ENCODE peak calls at places on chromosomes 1 and 21, in eight cellular contexts. One of them, this sample, is unnamed.

GRCh38 chr1:226609836-226610455 is 61.4 kb downstream of the STUM start:
- DNase-seq in CD4-positive, alpha-beta T cell: no peak
- DNase-seq in activated T-helper 1 cell treated with anti-CD3 and anti-CD28 coated beads, Interleukin-2, amount 50 U/mL, for 16 hours: no peak
- DNase-seq in cardiac fibroblast: peak
- DNase-seq in stimulated activated CD4-positive, alpha-beta T cell treated with anti-CD3 and anti-CD28 coated beads, Interleukin-15, amount 100 ng/mL, for 24 hours: no peak
- DNase-seq in HCT116: no peak
- DNase-seq in A549: no peak
- DNase-seq in DMS53: no peak
- DNase-seq in this sample: no peak

GRCh38 chr1:99707535-99708142 is 58.8 kb downstream of the FRRS1 start:
- DNase-seq in CD4-positive, alpha-beta T cell: peak
- DNase-seq in activated T-helper 1 cell treated with anti-CD3 and anti-CD28 coated beads, Interleukin-2, amount 50 U/mL, for 16 hours: no peak
- DNase-seq in cardiac fibroblast: peak
- DNase-seq in stimulated activated CD4-positive, alpha-beta T cell treated with anti-CD3 and anti-CD28 coated beads, Interleukin-15, amount 100 ng/mL, for 24 hours: peak
- DNase-seq in HCT116: peak
- DNase-seq in A549: peak
- DNase-seq in DMS53: peak
- DNase-seq in this sample: no peak

GRCh38 chr1:13892671-13893325 is 192.8 kb downstream of the PRDM2 start:
- DNase-seq in CD4-positive, alpha-beta T cell: no peak
- DNase-seq in activated T-helper 1 cell treated with anti-CD3 and anti-CD28 coated beads, Interleukin-2, amount 50 U/mL, for 16 hours: no peak
- DNase-seq in cardiac fibroblast: peak
- DNase-seq in stimulated activated CD4-positive, alpha-beta T cell treated with anti-CD3 and anti-CD28 coated beads, Interleukin-15, amount 100 ng/mL, for 24 hours: peak
- DNase-seq in HCT116: no peak
- DNase-seq in A549: no peak
- DNase-seq in DMS53: no peak
- DNase-seq in this sample: no peak

GRCh38 chr1:9315411-9316079 is 22.9 kb downstream of the SPSB1 start:
- DNase-seq in CD4-positive, alpha-beta T cell: no peak
- DNase-seq in activated T-helper 1 cell treated with anti-CD3 and anti-CD28 coated beads, Interleukin-2, amount 50 U/mL, for 16 hours: peak
- DNase-seq in cardiac fibroblast: peak
- DNase-seq in stimulated activated CD4-positive, alpha-beta T cell treated with anti-CD3 and anti-CD28 coated beads, Interleukin-15, amount 100 ng/mL, for 24 hours: peak
- DNase-seq in HCT116: no peak
- DNase-seq in A549: no peak
- DNase-seq in DMS53: peak
- DNase-seq in this sample: no peak

GRCh38 chr1:181101581-181102226 is 13.2 kb downstream of the IER5 start:
- DNase-seq in CD4-positive, alpha-beta T cell: no peak
- DNase-seq in activated T-helper 1 cell treated with anti-CD3 and anti-CD28 coated beads, Interleukin-2, amount 50 U/mL, for 16 hours: no peak
- DNase-seq in cardiac fibroblast: peak
- DNase-seq in stimulated activated CD4-positive, alpha-beta T cell treated with anti-CD3 and anti-CD28 coated beads, Interleukin-15, amount 100 ng/mL, for 24 hours: no peak
- DNase-seq in HCT116: no peak
- DNase-seq in A549: no peak
- DNase-seq in DMS53: peak
- DNase-seq in this sample: no peak

GRCh38 chr1:93661829-93662474 is 19.7 kb downstream of the BCAR3 start:
- DNase-seq in CD4-positive, alpha-beta T cell: no peak
- DNase-seq in activated T-helper 1 cell treated with anti-CD3 and anti-CD28 coated beads, Interleukin-2, amount 50 U/mL, for 16 hours: no peak
- DNase-seq in cardiac fibroblast: peak
- DNase-seq in stimulated activated CD4-positive, alpha-beta T cell treated with anti-CD3 and anti-CD28 coated beads, Interleukin-15, amount 100 ng/mL, for 24 hours: no peak
- DNase-seq in HCT116: no peak
- DNase-seq in A549: peak
- DNase-seq in DMS53: no peak
- DNase-seq in this sample: no peak

GRCh38 chr1:48619529-48619928 is 147.5 kb upstream of the SPATA6 start:
- DNase-seq in CD4-positive, alpha-beta T cell: no peak
- DNase-seq in activated T-helper 1 cell treated with anti-CD3 and anti-CD28 coated beads, Interleukin-2, amount 50 U/mL, for 16 hours: no peak
- DNase-seq in cardiac fibroblast: no peak
- DNase-seq in stimulated activated CD4-positive, alpha-beta T cell treated with anti-CD3 and anti-CD28 coated beads, Interleukin-15, amount 100 ng/mL, for 24 hours: no peak
- DNase-seq in HCT116: peak
- DNase-seq in A549: peak
- DNase-seq in DMS53: no peak
- DNase-seq in this sample: no peak

GRCh38 chr1:37776946-37777516 is 12.1 kb upstream of the EPHA10 start:
- DNase-seq in CD4-positive, alpha-beta T cell: no peak
- DNase-seq in activated T-helper 1 cell treated with anti-CD3 and anti-CD28 coated beads, Interleukin-2, amount 50 U/mL, for 16 hours: no peak
- DNase-seq in cardiac fibroblast: no peak
- DNase-seq in stimulated activated CD4-positive, alpha-beta T cell treated with anti-CD3 and anti-CD28 coated beads, Interleukin-15, amount 100 ng/mL, for 24 hours: peak
- DNase-seq in HCT116: no peak
- DNase-seq in A549: no peak
- DNase-seq in DMS53: no peak
- DNase-seq in this sample: no peak

GRCh38 chr1:6911229-6911941 is 126.1 kb downstream of the CAMTA1 start:
- DNase-seq in CD4-positive, alpha-beta T cell: no peak
- DNase-seq in activated T-helper 1 cell treated with anti-CD3 and anti-CD28 coated beads, Interleukin-2, amount 50 U/mL, for 16 hours: no peak
- DNase-seq in cardiac fibroblast: no peak
- DNase-seq in stimulated activated CD4-positive, alpha-beta T cell treated with anti-CD3 and anti-CD28 coated beads, Interleukin-15, amount 100 ng/mL, for 24 hours: no peak
- DNase-seq in HCT116: no peak
- DNase-seq in A549: no peak
- DNase-seq in DMS53: no peak
- DNase-seq in this sample: no peak

GRCh38 chr1:79151006-79151796 is 144.7 kb upstream of the ADGRL4 start:
- DNase-seq in CD4-positive, alpha-beta T cell: no peak
- DNase-seq in activated T-helper 1 cell treated with anti-CD3 and anti-CD28 coated beads, Interleukin-2, amount 50 U/mL, for 16 hours: no peak
- DNase-seq in cardiac fibroblast: peak
- DNase-seq in stimulated activated CD4-positive, alpha-beta T cell treated with anti-CD3 and anti-CD28 coated beads, Interleukin-15, amount 100 ng/mL, for 24 hours: no peak
- DNase-seq in HCT116: no peak
- DNase-seq in A549: no peak
- DNase-seq in DMS53: peak
- DNase-seq in this sample: no peak

GRCh38 chr1:10178602-10179407 is 31.6 kb upstream of the KIF1B start:
- DNase-seq in CD4-positive, alpha-beta T cell: no peak
- DNase-seq in activated T-helper 1 cell treated with anti-CD3 and anti-CD28 coated beads, Interleukin-2, amount 50 U/mL, for 16 hours: no peak
- DNase-seq in cardiac fibroblast: no peak
- DNase-seq in stimulated activated CD4-positive, alpha-beta T cell treated with anti-CD3 and anti-CD28 coated beads, Interleukin-15, amount 100 ng/mL, for 24 hours: no peak
- DNase-seq in HCT116: no peak
- DNase-seq in A549: no peak
- DNase-seq in DMS53: no peak
- DNase-seq in this sample: no peak

GRCh38 chr1:235307158-235308124 is 20.5 kb downstream of the ARID4B start:
- DNase-seq in CD4-positive, alpha-beta T cell: no peak
- DNase-seq in activated T-helper 1 cell treated with anti-CD3 and anti-CD28 coated beads, Interleukin-2, amount 50 U/mL, for 16 hours: no peak
- DNase-seq in cardiac fibroblast: no peak
- DNase-seq in stimulated activated CD4-positive, alpha-beta T cell treated with anti-CD3 and anti-CD28 coated beads, Interleukin-15, amount 100 ng/mL, for 24 hours: no peak
- DNase-seq in HCT116: no peak
- DNase-seq in A549: no peak
- DNase-seq in DMS53: no peak
- DNase-seq in this sample: no peak

GRCh38 chr1:100404816-100405215 is 52.5 kb downstream of the CDC14A start:
- DNase-seq in CD4-positive, alpha-beta T cell: no peak
- DNase-seq in activated T-helper 1 cell treated with anti-CD3 and anti-CD28 coated beads, Interleukin-2, amount 50 U/mL, for 16 hours: no peak
- DNase-seq in cardiac fibroblast: no peak
- DNase-seq in stimulated activated CD4-positive, alpha-beta T cell treated with anti-CD3 and anti-CD28 coated beads, Interleukin-15, amount 100 ng/mL, for 24 hours: no peak
- DNase-seq in HCT116: no peak
- DNase-seq in A549: no peak
- DNase-seq in DMS53: no peak
- DNase-seq in this sample: no peak

GRCh38 chr1:243748706-243749283 is 101.2 kb downstream of the AKT3 start:
- DNase-seq in CD4-positive, alpha-beta T cell: no peak
- DNase-seq in activated T-helper 1 cell treated with anti-CD3 and anti-CD28 coated beads, Interleukin-2, amount 50 U/mL, for 16 hours: no peak
- DNase-seq in cardiac fibroblast: peak
- DNase-seq in stimulated activated CD4-positive, alpha-beta T cell treated with anti-CD3 and anti-CD28 coated beads, Interleukin-15, amount 100 ng/mL, for 24 hours: no peak
- DNase-seq in HCT116: peak
- DNase-seq in A549: peak
- DNase-seq in DMS53: peak
- DNase-seq in this sample: peak

GRCh38 chr1:246005067-246005466 is 502.0 kb downstream of the SMYD3 start:
- DNase-seq in CD4-positive, alpha-beta T cell: no peak
- DNase-seq in activated T-helper 1 cell treated with anti-CD3 and anti-CD28 coated beads, Interleukin-2, amount 50 U/mL, for 16 hours: no peak
- DNase-seq in cardiac fibroblast: peak
- DNase-seq in stimulated activated CD4-positive, alpha-beta T cell treated with anti-CD3 and anti-CD28 coated beads, Interleukin-15, amount 100 ng/mL, for 24 hours: no peak
- DNase-seq in HCT116: no peak
- DNase-seq in A549: no peak
- DNase-seq in DMS53: no peak
- DNase-seq in this sample: no peak

GRCh38 chr1:9013824-9014223 is 12.4 kb downstream of the SLC2A7 start:
- DNase-seq in CD4-positive, alpha-beta T cell: no peak
- DNase-seq in activated T-helper 1 cell treated with anti-CD3 and anti-CD28 coated beads, Interleukin-2, amount 50 U/mL, for 16 hours: no peak
- DNase-seq in cardiac fibroblast: no peak
- DNase-seq in stimulated activated CD4-positive, alpha-beta T cell treated with anti-CD3 and anti-CD28 coated beads, Interleukin-15, amount 100 ng/mL, for 24 hours: no peak
- DNase-seq in HCT116: no peak
- DNase-seq in A549: no peak
- DNase-seq in DMS53: no peak
- DNase-seq in this sample: no peak

GRCh38 chr21:15850645-15851044 is 120.9 kb downstream of the USP25 start:
- DNase-seq in CD4-positive, alpha-beta T cell: no peak
- DNase-seq in activated T-helper 1 cell treated with anti-CD3 and anti-CD28 coated beads, Interleukin-2, amount 50 U/mL, for 16 hours: no peak
- DNase-seq in cardiac fibroblast: peak
- DNase-seq in stimulated activated CD4-positive, alpha-beta T cell treated with anti-CD3 and anti-CD28 coated beads, Interleukin-15, amount 100 ng/mL, for 24 hours: no peak
- DNase-seq in HCT116: no peak
- DNase-seq in A549: no peak
- DNase-seq in DMS53: peak
- DNase-seq in this sample: no peak

GRCh38 chr1:7594714-7595295 is 176.3 kb upstream of the VAMP3 start:
- DNase-seq in CD4-positive, alpha-beta T cell: no peak
- DNase-seq in activated T-helper 1 cell treated with anti-CD3 and anti-CD28 coated beads, Interleukin-2, amount 50 U/mL, for 16 hours: no peak
- DNase-seq in cardiac fibroblast: no peak
- DNase-seq in stimulated activated CD4-positive, alpha-beta T cell treated with anti-CD3 and anti-CD28 coated beads, Interleukin-15, amount 100 ng/mL, for 24 hours: no peak
- DNase-seq in HCT116: no peak
- DNase-seq in A549: no peak
- DNase-seq in DMS53: no peak
- DNase-seq in this sample: no peak

GRCh38 chr1:1255627-1256026 is 9.1 kb upstream of the C1QTNF12 start:
- DNase-seq in CD4-positive, alpha-beta T cell: no peak
- DNase-seq in activated T-helper 1 cell treated with anti-CD3 and anti-CD28 coated beads, Interleukin-2, amount 50 U/mL, for 16 hours: no peak
- DNase-seq in cardiac fibroblast: no peak
- DNase-seq in stimulated activated CD4-positive, alpha-beta T cell treated with anti-CD3 and anti-CD28 coated beads, Interleukin-15, amount 100 ng/mL, for 24 hours: no peak
- DNase-seq in HCT116: no peak
- DNase-seq in A549: no peak
- DNase-seq in DMS53: no peak
- DNase-seq in this sample: no peak

GRCh38 chr1:234990328-234990675 is 138.3 kb downstream of the TOMM20 start:
- DNase-seq in CD4-positive, alpha-beta T cell: no peak
- DNase-seq in activated T-helper 1 cell treated with anti-CD3 and anti-CD28 coated beads, Interleukin-2, amount 50 U/mL, for 16 hours: no peak
- DNase-seq in cardiac fibroblast: no peak
- DNase-seq in stimulated activated CD4-positive, alpha-beta T cell treated with anti-CD3 and anti-CD28 coated beads, Interleukin-15, amount 100 ng/mL, for 24 hours: no peak
- DNase-seq in HCT116: no peak
- DNase-seq in A549: no peak
- DNase-seq in DMS53: no peak
- DNase-seq in this sample: no peak

GRCh38 chr1:178371236-178371635 is 125.5 kb downstream of the CLEC20A start:
- DNase-seq in CD4-positive, alpha-beta T cell: no peak
- DNase-seq in activated T-helper 1 cell treated with anti-CD3 and anti-CD28 coated beads, Interleukin-2, amount 50 U/mL, for 16 hours: no peak
- DNase-seq in cardiac fibroblast: peak
- DNase-seq in stimulated activated CD4-positive, alpha-beta T cell treated with anti-CD3 and anti-CD28 coated beads, Interleukin-15, amount 100 ng/mL, for 24 hours: no peak
- DNase-seq in HCT116: no peak
- DNase-seq in A549: no peak
- DNase-seq in DMS53: no peak
- DNase-seq in this sample: no peak

GRCh38 chr1:2072891-2073290 is 22.7 kb downstream of the PRKCZ start:
- DNase-seq in CD4-positive, alpha-beta T cell: no peak
- DNase-seq in activated T-helper 1 cell treated with anti-CD3 and anti-CD28 coated beads, Interleukin-2, amount 50 U/mL, for 16 hours: no peak
- DNase-seq in cardiac fibroblast: no peak
- DNase-seq in stimulated activated CD4-positive, alpha-beta T cell treated with anti-CD3 and anti-CD28 coated beads, Interleukin-15, amount 100 ng/mL, for 24 hours: no peak
- DNase-seq in HCT116: no peak
- DNase-seq in A549: no peak
- DNase-seq in DMS53: no peak
- DNase-seq in this sample: no peak

GRCh38 chr21:16310191-16310590 is 580.4 kb downstream of the USP25 start:
- DNase-seq in CD4-positive, alpha-beta T cell: no peak
- DNase-seq in activated T-helper 1 cell treated with anti-CD3 and anti-CD28 coated beads, Interleukin-2, amount 50 U/mL, for 16 hours: no peak
- DNase-seq in cardiac fibroblast: no peak
- DNase-seq in stimulated activated CD4-positive, alpha-beta T cell treated with anti-CD3 and anti-CD28 coated beads, Interleukin-15, amount 100 ng/mL, for 24 hours: no peak
- DNase-seq in HCT116: no peak
- DNase-seq in A549: no peak
- DNase-seq in DMS53: no peak
- DNase-seq in this sample: no peak

GRCh38 chr1:23554481-23555224 is 4.6 kb downstream of the ID3 start:
- DNase-seq in CD4-positive, alpha-beta T cell: peak
- DNase-seq in activated T-helper 1 cell treated with anti-CD3 and anti-CD28 coated beads, Interleukin-2, amount 50 U/mL, for 16 hours: peak
- DNase-seq in cardiac fibroblast: peak
- DNase-seq in stimulated activated CD4-positive, alpha-beta T cell treated with anti-CD3 and anti-CD28 coated beads, Interleukin-15, amount 100 ng/mL, for 24 hours: peak
- DNase-seq in HCT116: peak
- DNase-seq in A549: peak
- DNase-seq in DMS53: peak
- DNase-seq in this sample: no peak

GRCh38 chr1:87986154-87986914 is 657.7 kb downstream of the LMO4 start:
- DNase-seq in CD4-positive, alpha-beta T cell: no peak
- DNase-seq in activated T-helper 1 cell treated with anti-CD3 and anti-CD28 coated beads, Interleukin-2, amount 50 U/mL, for 16 hours: no peak
- DNase-seq in cardiac fibroblast: no peak
- DNase-seq in stimulated activated CD4-positive, alpha-beta T cell treated with anti-CD3 and anti-CD28 coated beads, Interleukin-15, amount 100 ng/mL, for 24 hours: no peak
- DNase-seq in HCT116: no peak
- DNase-seq in A549: no peak
- DNase-seq in DMS53: peak
- DNase-seq in this sample: no peak

GRCh38 chr1:241310451-241310850 is 46.6 kb downstream of the RGS7 start:
- DNase-seq in CD4-positive, alpha-beta T cell: no peak
- DNase-seq in activated T-helper 1 cell treated with anti-CD3 and anti-CD28 coated beads, Interleukin-2, amount 50 U/mL, for 16 hours: no peak
- DNase-seq in cardiac fibroblast: no peak
- DNase-seq in stimulated activated CD4-positive, alpha-beta T cell treated with anti-CD3 and anti-CD28 coated beads, Interleukin-15, amount 100 ng/mL, for 24 hours: no peak
- DNase-seq in HCT116: no peak
- DNase-seq in A549: no peak
- DNase-seq in DMS53: no peak
- DNase-seq in this sample: no peak

GRCh38 chr1:53959664-53960250 is 13.6 kb downstream of the LRRC42 start:
- DNase-seq in CD4-positive, alpha-beta T cell: no peak
- DNase-seq in activated T-helper 1 cell treated with anti-CD3 and anti-CD28 coated beads, Interleukin-2, amount 50 U/mL, for 16 hours: no peak
- DNase-seq in cardiac fibroblast: peak
- DNase-seq in stimulated activated CD4-positive, alpha-beta T cell treated with anti-CD3 and anti-CD28 coated beads, Interleukin-15, amount 100 ng/mL, for 24 hours: no peak
- DNase-seq in HCT116: no peak
- DNase-seq in A549: peak
- DNase-seq in DMS53: peak
- DNase-seq in this sample: no peak

GRCh38 chr1:21594935-21595897 is 73.9 kb downstream of the RAP1GAP start:
- DNase-seq in CD4-positive, alpha-beta T cell: peak
- DNase-seq in activated T-helper 1 cell treated with anti-CD3 and anti-CD28 coated beads, Interleukin-2, amount 50 U/mL, for 16 hours: no peak
- DNase-seq in cardiac fibroblast: peak
- DNase-seq in stimulated activated CD4-positive, alpha-beta T cell treated with anti-CD3 and anti-CD28 coated beads, Interleukin-15, amount 100 ng/mL, for 24 hours: peak
- DNase-seq in HCT116: peak
- DNase-seq in A549: peak
- DNase-seq in DMS53: peak
- DNase-seq in this sample: no peak

GRCh38 chr1:163168053-163168452 is 34.7 kb downstream of the RGS5 start:
- DNase-seq in CD4-positive, alpha-beta T cell: no peak
- DNase-seq in activated T-helper 1 cell treated with anti-CD3 and anti-CD28 coated beads, Interleukin-2, amount 50 U/mL, for 16 hours: no peak
- DNase-seq in cardiac fibroblast: peak
- DNase-seq in stimulated activated CD4-positive, alpha-beta T cell treated with anti-CD3 and anti-CD28 coated beads, Interleukin-15, amount 100 ng/mL, for 24 hours: no peak
- DNase-seq in HCT116: peak
- DNase-seq in A549: no peak
- DNase-seq in DMS53: peak
- DNase-seq in this sample: no peak

GRCh38 chr1:205515781-205516253 is 11.3 kb downstream of the CDK18 start:
- DNase-seq in CD4-positive, alpha-beta T cell: no peak
- DNase-seq in activated T-helper 1 cell treated with anti-CD3 and anti-CD28 coated beads, Interleukin-2, amount 50 U/mL, for 16 hours: no peak
- DNase-seq in cardiac fibroblast: peak
- DNase-seq in stimulated activated CD4-positive, alpha-beta T cell treated with anti-CD3 and anti-CD28 coated beads, Interleukin-15, amount 100 ng/mL, for 24 hours: no peak
- DNase-seq in HCT116: no peak
- DNase-seq in A549: no peak
- DNase-seq in DMS53: no peak
- DNase-seq in this sample: no peak

GRCh38 chr1:225767591-225768540 is 9.8 kb upstream of the SRP9 start:
- DNase-seq in CD4-positive, alpha-beta T cell: no peak
- DNase-seq in activated T-helper 1 cell treated with anti-CD3 and anti-CD28 coated beads, Interleukin-2, amount 50 U/mL, for 16 hours: no peak
- DNase-seq in cardiac fibroblast: peak
- DNase-seq in stimulated activated CD4-positive, alpha-beta T cell treated with anti-CD3 and anti-CD28 coated beads, Interleukin-15, amount 100 ng/mL, for 24 hours: no peak
- DNase-seq in HCT116: no peak
- DNase-seq in A549: no peak
- DNase-seq in DMS53: no peak
- DNase-seq in this sample: no peak

GRCh38 chr1:209095627-209096595 is 487.6 kb upstream of the CAMK1G start:
- DNase-seq in CD4-positive, alpha-beta T cell: no peak
- DNase-seq in activated T-helper 1 cell treated with anti-CD3 and anti-CD28 coated beads, Interleukin-2, amount 50 U/mL, for 16 hours: no peak
- DNase-seq in cardiac fibroblast: peak
- DNase-seq in stimulated activated CD4-positive, alpha-beta T cell treated with anti-CD3 and anti-CD28 coated beads, Interleukin-15, amount 100 ng/mL, for 24 hours: no peak
- DNase-seq in HCT116: no peak
- DNase-seq in A549: peak
- DNase-seq in DMS53: peak
- DNase-seq in this sample: no peak

GRCh38 chr21:15549671-15550070 is 180.1 kb upstream of the USP25 start:
- DNase-seq in CD4-positive, alpha-beta T cell: no peak
- DNase-seq in activated T-helper 1 cell treated with anti-CD3 and anti-CD28 coated beads, Interleukin-2, amount 50 U/mL, for 16 hours: no peak
- DNase-seq in cardiac fibroblast: peak
- DNase-seq in stimulated activated CD4-positive, alpha-beta T cell treated with anti-CD3 and anti-CD28 coated beads, Interleukin-15, amount 100 ng/mL, for 24 hours: no peak
- DNase-seq in HCT116: no peak
- DNase-seq in A549: no peak
- DNase-seq in DMS53: no peak
- DNase-seq in this sample: no peak

GRCh38 chr1:83626603-83627002 is 372.3 kb downstream of the TTLL7 start:
- DNase-seq in CD4-positive, alpha-beta T cell: no peak
- DNase-seq in activated T-helper 1 cell treated with anti-CD3 and anti-CD28 coated beads, Interleukin-2, amount 50 U/mL, for 16 hours: no peak
- DNase-seq in cardiac fibroblast: no peak
- DNase-seq in stimulated activated CD4-positive, alpha-beta T cell treated with anti-CD3 and anti-CD28 coated beads, Interleukin-15, amount 100 ng/mL, for 24 hours: no peak
- DNase-seq in HCT116: no peak
- DNase-seq in A549: no peak
- DNase-seq in DMS53: peak
- DNase-seq in this sample: no peak